ENCODE peak calls at places on chromosomes 12 and 14, in eight cellular contexts. A, Z, S, Q, G, R, C and X are unnamed samples.
A peak's percentile ranks its signal among the peaks of the same experiment; 100 is the strongest.

GRCh38 chr14:26594148-26594547 is 3.7 kb downstream of the NOVA1 start:
- DNase-seq in S (no peak), A (no peak), Z (no peak), G (no peak), R (no peak), Q (no peak), C (no peak), X (no peak)

GRCh38 chr12:25960176-25960575 is 1.7 kb downstream of the RASSF8 start:
- DNase-seq in G (peak; percentile 65), Z (no peak), Q (peak; percentile 29), C (peak; percentile 57), S (no peak), A (peak; percentile 71), R (no peak), X (no peak)

GRCh38 chr14:61620130-61620946 is 75.0 kb upstream of the HIF1A start:
- DNase-seq in C (peak; percentile 98), Z (no peak), Q (no peak), S (no peak), A (no peak), G (no peak), R (no peak), X (no peak)

GRCh38 chr12:24778486-24779304 is 170.2 kb downstream of the BCAT1 start:
- DNase-seq in C (peak; percentile 75), A (no peak), S (no peak), R (no peak), Z (no peak), G (peak; percentile 65), Q (no peak), X (no peak)

GRCh38 chr14:64149921-64150320 is 144.2 kb downstream of the ESR2 start:
- DNase-seq in S (no peak), A (no peak), R (no peak), Z (no peak), C (no peak), Q (no peak), G (no peak), X (no peak)

GRCh38 chr12:10169094-10169493 is 2.8 kb downstream of the OLR1 start:
- DNase-seq in C (no peak), S (no peak), R (no peak), G (no peak), Z (no peak), A (no peak), Q (no peak), X (no peak)

GRCh38 chr12:101174576-101174975 is 35.5 kb downstream of the SLC5A8 start:
- DNase-seq in Z (no peak), R (no peak), G (no peak), S (no peak), A (no peak), Q (no peak), C (no peak), X (no peak)

GRCh38 chr14:22518073-22518472 is 71.0 kb downstream of the DAD1 start:
- DNase-seq in S (no peak), Z (no peak), Q (no peak), R (no peak), G (peak; percentile 43), C (no peak), A (no peak), X (no peak)

GRCh38 chr12:65556676-65557424 is 267.4 kb upstream of the HMGA2 start:
- DNase-seq in G (peak; percentile 91), Z (peak; percentile 91), S (peak; percentile 37), R (peak; percentile 16), A (peak; percentile 88), C (peak; percentile 89), Q (peak; percentile 80), X (peak; percentile 84)

GRCh38 chr12:15152864-15153263 is 68.4 kb downstream of the RERG start:
- DNase-seq in C (peak; percentile 84), A (no peak), S (no peak), R (no peak), Q (no peak), G (no peak), Z (no peak), X (no peak)

GRCh38 chr12:65699251-65699650 is 125.0 kb upstream of the HMGA2 start:
- DNase-seq in S (no peak), Z (no peak), Q (no peak), G (no peak), R (no peak), C (peak; percentile 81), A (no peak), X (no peak)

GRCh38 chr12:53174881-53175491 is 5.5 kb upstream of the ZNF740 start:
- DNase-seq in Q (no peak), S (no peak), Z (no peak), A (no peak), G (peak; percentile 99), C (peak; percentile 59), R (no peak), X (no peak)

GRCh38 chr12:39372204-39372925 is 70.6 kb downstream of the KIF21A start:
- DNase-seq in R (no peak), C (no peak), Z (no peak), Q (no peak), G (no peak), S (no peak), A (no peak), X (no peak)

GRCh38 chr14:76828339-76829015 is 2.3 kb downstream of the LRRC74A start:
- DNase-seq in R (no peak), A (no peak), Q (no peak), S (no peak), Z (no peak), G (no peak), C (peak; percentile 38), X (no peak)

GRCh38 chr14:76829016-76829365 is 2.8 kb downstream of the LRRC74A start:
- DNase-seq in R (no peak), Z (no peak), Q (peak; percentile 41), A (peak; percentile 58), C (peak; percentile 77), S (no peak), G (peak; percentile 47), X (peak; percentile 56)

GRCh38 chr14:76827696-76828301 is 1.6 kb downstream of the LRRC74A start:
- DNase-seq in Z (no peak), S (no peak), Q (peak; percentile 39), G (no peak), A (peak; percentile 81), C (peak; percentile 65), R (no peak), X (no peak)

GRCh38 chr14:76832503-76832988 is 6.3 kb downstream of the LRRC74A start:
- DNase-seq in A (no peak), Z (no peak), G (no peak), C (peak; percentile 72), S (no peak), R (no peak), Q (no peak), X (no peak)

GRCh38 chr14:76829650-76830421 is 3.6 kb downstream of the LRRC74A start:
- DNase-seq in S (no peak), Z (no peak), A (peak; percentile 91), G (no peak), R (no peak), C (peak; percentile 91), Q (peak; percentile 74), X (no peak)
- H3K27ac ChIP-seq in S (no peak overlapping the region), Z (no peak overlapping the region), A (peak overlapping the region; percentile 6), G (no peak overlapping the region), R (no peak overlapping the region), C (no peak overlapping the region), Q (peak overlapping the region; percentile 68), X (peak overlapping the region; percentile 53)

DNA sequence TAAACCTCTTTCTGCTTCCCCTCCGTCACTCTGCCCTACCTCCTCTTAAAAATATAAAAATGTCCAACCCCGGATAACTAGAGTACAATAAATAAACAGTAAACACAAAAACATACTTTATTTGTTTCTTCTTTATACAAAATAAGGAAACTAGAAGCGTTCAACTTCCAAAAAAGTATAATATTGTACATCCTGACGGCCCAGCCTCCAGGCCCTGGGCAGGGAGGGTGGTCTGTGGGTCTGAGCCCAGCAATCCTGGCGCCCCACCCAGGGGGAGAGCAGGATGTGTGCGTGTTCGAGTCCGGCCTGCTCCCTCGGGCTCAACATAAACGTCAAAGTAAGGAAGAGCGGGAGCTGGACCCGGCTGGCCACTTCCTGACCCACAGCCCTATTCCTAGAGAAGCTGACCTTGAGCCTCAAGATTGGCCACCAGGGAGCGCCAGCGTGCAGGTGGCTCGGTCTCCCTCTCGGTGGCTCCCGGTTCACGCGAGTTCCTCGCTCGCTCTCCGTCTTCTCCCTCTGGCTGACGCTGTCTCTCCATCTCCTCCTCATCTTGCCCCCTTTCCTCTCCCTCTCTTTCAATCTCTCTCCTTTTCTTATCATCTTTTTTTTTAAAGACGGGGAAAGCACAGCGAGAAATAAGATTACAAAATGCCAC is 9.4 kb downstream of the LHX5 start:
- DNase-seq in A (peak; percentile 93), Z (peak; percentile 89), G (peak; percentile 82), R (peak; percentile 36), S (peak; percentile 45), C (peak; percentile 83), Q (peak; percentile 75), X (peak; percentile 87)
- H3K27me3 ChIP-seq in A (peaks cover 2% of the 10 kb centered on the region), Z (peaks cover 79% of the 10 kb centered on the region), G (peaks cover 44% of the 10 kb centered on the region), R (peaks cover 20% of the 10 kb centered on the region), S (peaks cover 27% of the 10 kb centered on the region), C (peaks cover 100% of the 10 kb centered on the region), Q (peaks cover 62% of the 10 kb centered on the region), X (peaks cover 80% of the 10 kb centered on the region)

GRCh38 chr14:51167587-51168219 is 72.3 kb upstream of the TMX1 start:
- DNase-seq in G (no peak), A (no peak), R (no peak), S (no peak), Q (no peak), C (peak; percentile 90), Z (no peak), X (no peak)
- H3K27ac ChIP-seq in G (no peak overlapping the region), A (no peak overlapping the region), R (no peak overlapping the region), S (no peak overlapping the region), Q (no peak overlapping the region), C (no peak overlapping the region), Z (no peak overlapping the region), X (no peak overlapping the region)

GRCh38 chr12:4276524-4277204 is 3.1 kb downstream of the CCND2 start:
- DNase-seq in S (peak; percentile 72), Q (peak; percentile 89), G (peak; percentile 97), A (peak; percentile 90), R (peak; percentile 67), Z (peak; percentile 91), C (peak; percentile 92), X (peak; percentile 85)

GRCh38 chr12:4278582-4278939 is 5.0 kb downstream of the CCND2 start:
- DNase-seq in A (peak; percentile 85), G (no peak), Z (peak; percentile 87), Q (peak; percentile 75), C (no peak), S (no peak), R (no peak), X (peak; percentile 90)

GRCh38 chr12:4279120-4279690 is 5.6 kb downstream of the CCND2 start:
- DNase-seq in S (no peak), Z (no peak), C (no peak), A (no peak), Q (no peak), R (no peak), G (no peak), X (no peak)

GRCh38 chr12:4277205-4277543 is 3.6 kb downstream of the CCND2 start:
- DNase-seq in G (no peak), S (no peak), Z (no peak), A (no peak), Q (no peak), C (no peak), R (no peak), X (no peak)

DNA sequence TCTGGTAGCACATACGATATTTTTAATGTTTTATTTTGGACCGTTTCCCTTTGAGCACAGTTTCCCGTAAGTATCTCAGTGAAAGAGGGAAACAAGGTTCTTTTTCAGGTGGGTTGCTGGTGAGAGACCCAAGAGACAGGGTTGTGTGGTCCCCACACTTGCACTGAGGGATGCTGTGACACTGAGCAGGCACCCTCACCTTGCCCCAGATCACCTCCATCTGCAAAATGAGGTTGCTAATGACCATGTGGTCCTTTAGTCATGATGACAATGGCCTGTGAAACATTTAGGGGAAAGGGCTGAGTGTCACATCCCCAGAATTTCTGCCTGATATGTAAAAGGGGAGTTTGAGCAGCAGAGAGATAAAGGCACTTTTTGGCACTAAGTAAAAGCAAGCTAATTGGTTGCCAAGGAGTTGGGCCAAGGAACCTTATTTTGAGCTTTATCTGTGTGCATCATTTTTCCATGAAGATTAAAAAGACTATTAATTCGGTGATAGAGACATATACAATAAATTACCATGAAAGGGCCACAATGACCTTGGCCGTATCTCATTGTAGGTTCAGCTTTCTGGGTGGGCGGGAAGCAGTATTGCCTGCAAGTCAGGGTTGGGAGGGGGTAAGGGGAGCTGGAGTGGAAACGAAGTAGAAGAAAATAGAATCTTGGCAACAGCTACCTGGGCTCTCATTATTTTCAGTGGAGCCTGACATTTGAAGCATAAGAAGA is 4.5 kb downstream of the CCND2 start:
- DNase-seq in G (no peak), R (no peak), C (no peak), Q (no peak), Z (no peak), S (no peak), A (no peak), X (no peak)
- H3K27me3 ChIP-seq in G (no peaks in the 10 kb centered on the region), R (no peaks in the 10 kb centered on the region), C (no peaks in the 10 kb centered on the region), Q (peaks cover 9% of the 10 kb centered on the region), Z (peaks cover 29% of the 10 kb centered on the region), S (no peaks in the 10 kb centered on the region), A (no peaks in the 10 kb centered on the region), X (peaks cover 22% of the 10 kb centered on the region)